ENCODE peak calls at places on chromosomes 2 and 18, in four cellular contexts. U is IMR-90, E is H1, T is H9. O is an unnamed sample.

GRCh38 chr2:216349366-216349765 is 22.9 kb downstream of the MARCHF4 start:
- DNase-seq in T (peak), U (no peak), E (no peak), O (peak)

GRCh38 chr2:120238728-120239487 is 13.7 kb upstream of the RALB start:
- DNase-seq in U (peak), T (peak), E (no peak), O (no peak)

GRCh38 chr2:131535526-131535925 is 7.8 kb downstream of the CCDC74A start:
- DNase-seq in T (no peak), U (no peak), E (no peak), O (no peak)

GRCh38 chr2:55712477-55713060 is 18.9 kb upstream of the PNPT1 start:
- DNase-seq in E (no peak), U (no peak), T (no peak), O (peak)

GRCh38 chr2:150778828-150779227 is 291.4 kb upstream of the RND3 start:
- DNase-seq in E (no peak), T (no peak), U (no peak), O (no peak)

GRCh38 chr2:203892207-203892606 is 24.6 kb downstream of the CTLA4 start:
- DNase-seq in T (no peak), U (no peak), E (no peak), O (peak)

GRCh38 chr2:20169796-20170467 is 55.0 kb downstream of the SDC1 start:
- DNase-seq in E (no peak), U (no peak), T (peak), O (no peak)

GRCh38 chr2:7508220-7508943 is 591.2 kb downstream of the RNF144A start:
- DNase-seq in U (no peak), E (no peak), T (no peak), O (no peak)

GRCh38 chr2:8023241-8023640 is 658.6 kb upstream of the ID2 start:
- DNase-seq in T (no peak), E (no peak), U (no peak), O (no peak)

GRCh38 chr2:74715880-74716279 is 61.8 kb downstream of the SEMA4F start:
- DNase-seq in E (no peak), T (no peak), U (no peak), O (no peak)

GRCh38 chr2:176645494-176645893 is 376.3 kb downstream of the MTX2 start:
- DNase-seq in E (no peak), U (no peak), T (no peak), O (no peak)

GRCh38 chr2:99512081-99512480 is 22.3 kb upstream of the REV1 start:
- DNase-seq in T (no peak), U (no peak), E (no peak), O (no peak)

GRCh38 chr2:173150087-173150486 is 74.4 kb downstream of the MAP3K20 start:
- DNase-seq in U (peak), T (no peak), E (no peak), O (no peak)

GRCh38 chr18:49693276-49694005 is 119.9 kb downstream of the ACAA2 start:
- DNase-seq in U (no peak), T (no peak), E (no peak), O (no peak)

GRCh38 chr18:12838178-12838634 is 45.8 kb downstream of the PTPN2 start:
- DNase-seq in T (no peak), E (no peak), U (peak), O (peak)

GRCh38 chr2:10124538-10125045 is 2.1 kb downstream of the RRM2 start:
- DNase-seq in T (no peak), E (no peak), U (peak), O (peak)

GRCh38 chr2:60140180-60140579 is 413.3 kb downstream of the BCL11A start:
- DNase-seq in T (no peak), U (no peak), E (no peak), O (no peak)

GRCh38 chr2:58686757-58687156 is 445.6 kb upstream of the FANCL start:
- DNase-seq in U (no peak), T (no peak), E (no peak), O (no peak)

GRCh38 chr18:70848329-70848728 is 559.5 kb downstream of the SOCS6 start:
- DNase-seq in T (no peak), E (no peak), U (no peak), O (no peak)

GRCh38 chr18:4248686-4249085 is 206.4 kb downstream of the DLGAP1 start:
- DNase-seq in U (no peak), E (no peak), T (no peak), O (no peak)

GRCh38 chr2:20618468-20618885 is 32.4 kb downstream of the HS1BP3 start:
- DNase-seq in U (no peak), T (no peak), E (no peak), O (no peak)

GRCh38 chr2:127606594-127607398 is 39.2 kb upstream of the GPR17 start:
- DNase-seq in T (peak), E (no peak), U (no peak), O (no peak)

GRCh38 chr2:75602724-75603342 is 42.1 kb upstream of the EVA1A start:
- DNase-seq in U (peak), E (no peak), T (no peak), O (no peak)

GRCh38 chr18:21599585-21600525 is 649 bp downstream of the ESCO1 start:
- DNase-seq in T (peak), E (no peak), U (peak), O (peak)

GRCh38 chr2:189204322-189204941 is 24.9 kb upstream of the COL5A2 start:
- DNase-seq in U (peak), T (no peak), E (no peak), O (no peak)

GRCh38 chr2:187567126-187567525 is 12.9 kb upstream of the TFPI start:
- DNase-seq in T (no peak), U (peak), E (no peak), O (no peak)

GRCh38 chr2:36423172-36423571 is 67.6 kb downstream of the CRIM1 start:
- DNase-seq in E (no peak), U (no peak), T (no peak), O (no peak)

GRCh38 chr2:67290451-67290991 is 106.6 kb upstream of the ETAA1 start:
- DNase-seq in T (no peak), E (no peak), U (peak), O (no peak)

GRCh38 chr2:230794472-230794871 is 70.3 kb upstream of the ITM2C start:
- DNase-seq in U (peak), E (no peak), T (no peak), O (no peak)

GRCh38 chr2:195392446-195393336 is 264.3 kb upstream of the SLC39A10 start:
- DNase-seq in U (no peak), T (no peak), E (no peak), O (no peak)

GRCh38 chr2:205660521-205661124 is 21.7 kb upstream of the NRP2 start:
- DNase-seq in E (no peak), U (peak), T (no peak), O (no peak)

GRCh38 chr2:10904455-10904854 is 7.3 kb upstream of the KCNF1 start:
- DNase-seq in T (no peak), U (no peak), E (no peak), O (no peak)

GRCh38 chr18:25561923-25562322 is 210.0 kb upstream of the ZNF521 start:
- DNase-seq in T (no peak), E (no peak), U (peak), O (peak)

GRCh38 chr2:127423476-127423840 is 5.2 kb downstream of the PROC start:
- DNase-seq in U (no peak), T (no peak), E (no peak), O (no peak)

GRCh38 chr2:173355866-173356508 is 1.3 kb downstream of the CDCA7 start:
- DNase-seq in U (no peak), E (no peak), T (no peak), O (no peak)

GRCh38 chr2:221752781-221753180 is 180.7 kb upstream of the EPHA4 start:
- DNase-seq in E (no peak), U (no peak), T (no peak), O (no peak)

GRCh38 chr2:199444749-199445148 is 13.0 kb downstream of the SATB2 start:
- DNase-seq in E (no peak), T (no peak), U (peak), O (no peak)

GRCh38 chr2:170847716-170848115 is 31.0 kb downstream of the GAD1 start:
- DNase-seq in U (no peak), T (no peak), E (no peak), O (no peak)

GRCh38 chr2:208268553-208268952 is 2.5 kb downstream of the PIKFYVE start:
- DNase-seq in E (no peak), T (no peak), U (no peak), O (no peak)

GRCh38 chr2:208265371-208265806 is 666 bp upstream of the PIKFYVE start:
- DNase-seq in U (peak), T (no peak), E (no peak), O (peak)

GRCh38 chr2:208266641-208267335 is 733 bp downstream of the PIKFYVE start:
- DNase-seq in E (no peak), T (no peak), U (peak), O (no peak)

GRCh38 chr2:208265807-208266640 is at the start of gene PIKFYVE:
- DNase-seq in T (peak), E (peak), U (peak), O (peak)

DNA sequence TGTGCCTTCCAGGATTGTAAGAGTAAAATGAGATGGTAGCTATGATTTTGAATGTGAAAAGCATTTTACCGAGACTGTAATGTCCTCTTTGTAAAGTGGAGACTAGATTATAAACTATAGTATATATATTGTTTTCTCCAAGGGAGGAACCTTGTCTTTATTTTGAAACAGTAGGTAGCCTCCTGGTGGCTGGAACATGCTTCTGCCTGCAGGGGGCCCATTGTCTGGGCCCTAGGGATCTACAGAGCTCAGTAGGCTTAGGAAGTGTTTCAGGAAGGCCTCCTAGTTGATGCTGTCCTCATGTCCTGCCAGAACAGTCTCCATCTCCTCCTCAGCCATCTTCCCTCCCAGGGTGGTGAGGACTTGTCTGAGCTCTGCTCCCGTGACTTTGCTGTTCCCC is 3.0 kb downstream of the PIKFYVE start:
- DNase-seq in E (no peak), T (no peak), U (no peak), O (peak)
- H2BK120ac ChIP-seq in E (no peak), T (no peak), U (no peak), O (no peak)

GRCh38 chr2:200490001-200490400 is 19.9 kb downstream of the KCTD18 start:
- DNase-seq in U (no peak), E (no peak), T (no peak), O (no peak)

GRCh38 chr2:200482194-200482593 is 27.7 kb downstream of the KCTD18 start:
- DNase-seq in T (no peak), E (no peak), U (no peak), O (no peak)

GRCh38 chr2:200483729-200484198 is 26.1 kb downstream of the KCTD18 start:
- DNase-seq in U (peak), E (peak), T (peak), O (peak)

GRCh38 chr2:200484934-200485333 is 24.9 kb downstream of the KCTD18 start:
- DNase-seq in E (no peak), T (no peak), U (peak), O (no peak)

GRCh38 chr2:200486529-200486928 is 23.3 kb downstream of the KCTD18 start:
- DNase-seq in E (no peak), T (no peak), U (peak), O (no peak)
- H3K56ac ChIP-seq in E (no peak), T (no peak), U (no peak), O (no peak)

DNA sequence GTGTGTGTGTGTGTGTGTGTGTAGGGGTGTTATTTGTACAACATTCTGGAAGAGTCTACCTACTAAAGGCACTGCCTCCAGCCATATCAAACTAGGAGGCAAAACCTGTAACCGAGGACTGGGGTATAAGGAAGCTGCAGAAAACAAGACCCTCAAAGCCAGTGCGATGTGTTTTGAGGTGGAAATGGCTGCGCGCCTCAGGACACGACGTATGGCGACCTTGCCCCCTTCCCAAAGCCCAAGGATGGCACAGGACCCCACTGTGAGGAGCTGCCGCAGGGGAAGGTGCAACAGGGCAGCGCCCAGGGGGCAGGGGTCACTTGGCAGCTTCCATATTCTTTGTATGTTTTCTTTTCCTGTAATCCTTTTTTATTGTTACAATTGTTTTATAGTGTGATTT is 59.8 kb downstream of the CENPO start:
- DNase-seq in E (no peak), U (no peak), T (no peak), O (no peak)
- H3K9ac ChIP-seq in E (no peak), U (no peak), T (no peak), O (no peak)

GRCh38 chr2:236967499-236967783 is 118.2 kb upstream of the COPS8 start:
- DNase-seq in U (no peak), E (no peak), T (no peak), O (no peak)
- H2BK120ac ChIP-seq in U (no peak), E (no peak), T (no peak), O (no peak)

O was measured in mesendoderm.